ENCODE peak calls at places on chromosomes 12 and 14, in eight cellular contexts. C is GM04504; H is CD8-positive, alpha-beta T cell; R is stimulated activated CD4-positive, alpha-beta T cell treated with anti-CD3 and anti-CD28 coated beads, TNF-alpha, amount 100 ng/mL, for 24 hours; L is tibial nerve; G is fibroblast of mammary gland; V is sciatic nerve; K is caudate nucleus. Z is an unnamed sample.

GRCh38 chr14:102146423-102146822 is 6.7 kb downstream of the WDR20 start:
- DNase-seq in K (no peak), H (no peak), G (no peak), L (no peak), V (no peak), R (no peak), C (no peak), Z (no peak)

GRCh38 chr14:100032749-100033148 is 32.5 kb upstream of the EVL start:
- DNase-seq in R (no peak), H (no peak), K (no peak), V (no peak), C (no peak), G (no peak), L (no peak), Z (no peak)

GRCh38 chr12:12983420-12984035 is 16.5 kb downstream of the HEBP1 start:
- DNase-seq in G (peak; percentile 74), L (no peak), H (no peak), C (no peak), K (peak; percentile 23), R (no peak), V (no peak), Z (no peak)

GRCh38 chr14:78316058-78316457 is 145.9 kb downstream of the NRXN3 start:
- DNase-seq in G (no peak), V (no peak), K (no peak), C (no peak), H (no peak), L (no peak), R (no peak), Z (no peak)

GRCh38 chr12:49823951-49824350 is 4.3 kb downstream of the NCKAP5L start:
- DNase-seq in R (no peak), C (no peak), K (no peak), H (no peak), L (no peak), G (no peak), V (no peak), Z (no peak)

GRCh38 chr12:112419269-112420133 is 754 bp downstream of the PTPN11 start:
- DNase-seq in K (peak; percentile 25), V (peak; percentile 72), G (peak; percentile 78), R (no peak), H (peak; percentile 21), C (peak; percentile 65), L (peak; percentile 58), Z (peak; percentile 43)

GRCh38 chr14:74919421-74920165 is 3.5 kb downstream of the RPS6KL1 start:
- DNase-seq in R (no peak), H (no peak), V (no peak), K (no peak), G (peak; percentile 52), C (no peak), L (no peak), Z (no peak)

GRCh38 chr14:98323850-98324249 is 948.1 kb downstream of the BCL11B start:
- DNase-seq in C (no peak), K (no peak), R (no peak), H (no peak), G (no peak), L (no peak), V (no peak), Z (no peak)

GRCh38 chr14:104423715-104424405 is 155.7 kb upstream of the C14orf180 start:
- DNase-seq in V (peak; percentile 45), R (no peak), C (no peak), H (no peak), G (no peak), K (no peak), L (no peak), Z (no peak)

GRCh38 chr12:39127401-39127800 is 222.0 kb upstream of the CPNE8 start:
- DNase-seq in C (peak; percentile 5), H (no peak), G (peak; percentile 75), R (no peak), K (no peak), L (no peak), V (no peak), Z (no peak)

GRCh38 chr14:76644875-76645518 is 116.3 kb upstream of the VASH1 start:
- DNase-seq in K (no peak), H (no peak), V (no peak), C (no peak), R (no peak), L (no peak), G (peak; percentile 14), Z (no peak)

GRCh38 chr12:4269279-4269991 is 4.1 kb upstream of the CCND2 start:
- DNase-seq in G (peak; percentile 50), V (peak; percentile 95), C (no peak), K (peak; percentile 51), L (peak; percentile 70), R (peak; percentile 92), H (peak; percentile 87), Z (peak; percentile 64)

GRCh38 chr12:8077207-8077606 is 4.9 kb upstream of the NECAP1 start:
- DNase-seq in K (no peak), L (no peak), H (no peak), V (no peak), G (peak; percentile 69), C (no peak), R (no peak), Z (no peak)

GRCh38 chr14:104664107-104664506 is 25.3 kb upstream of the INF2 start:
- DNase-seq in K (no peak), C (no peak), L (no peak), G (no peak), H (no peak), R (no peak), V (no peak), Z (no peak)

GRCh38 chr12:42372154-42372791 is 46.3 kb downstream of the PPHLN1 start:
- DNase-seq in R (no peak), K (no peak), H (no peak), V (no peak), G (peak; percentile 57), C (peak; percentile 12), L (no peak), Z (no peak)

GRCh38 chr14:69685716-69686115 is 74.3 kb downstream of the SUSD6 start:
- DNase-seq in V (peak; percentile 76), R (no peak), H (no peak), L (peak; percentile 48), C (no peak), K (peak; percentile 24), G (peak; percentile 72), Z (no peak)

GRCh38 chr12:113227169-113227568 is 5.9 kb downstream of the TPCN1 start:
- DNase-seq in K (no peak), V (no peak), G (no peak), R (no peak), H (no peak), L (no peak), C (no peak), Z (no peak)

GRCh38 chr12:47302111-47302597 is 222.4 kb upstream of the AMIGO2 start:
- DNase-seq in H (no peak), K (no peak), L (no peak), G (no peak), V (no peak), R (no peak), C (no peak), Z (no peak)

GRCh38 chr12:132554857-132555630 is 55.3 kb downstream of the LRCOL1 start:
- DNase-seq in L (no peak), R (no peak), C (no peak), H (no peak), G (peak; percentile 20), K (no peak), V (no peak), Z (no peak)

GRCh38 chr14:68404652-68405183 is 388.1 kb downstream of the ZFP36L1 start:
- DNase-seq in C (no peak), L (no peak), V (no peak), R (no peak), K (no peak), G (no peak), H (no peak), Z (no peak)

GRCh38 chr12:131753041-131753440 is 42.2 kb downstream of the SFSWAP start:
- DNase-seq in C (no peak), R (no peak), G (no peak), K (no peak), H (no peak), L (no peak), V (no peak), Z (no peak)

GRCh38 chr12:121534495-121535148 is 46.2 kb downstream of the KDM2B start:
- DNase-seq in H (peak; percentile 43), R (peak; percentile 30), G (no peak), K (no peak), V (no peak), C (no peak), L (no peak), Z (no peak)

GRCh38 chr14:52080171-52080800 is 11.4 kb upstream of the NID2 start:
- DNase-seq in V (no peak), H (no peak), C (no peak), R (no peak), L (no peak), G (peak; percentile 72), K (no peak), Z (no peak)

GRCh38 chr14:75044322-75044721 is 6.9 kb downstream of the MLH3 start:
- DNase-seq in C (no peak), K (no peak), G (peak; percentile 70), H (no peak), R (no peak), L (no peak), V (no peak), Z (no peak)

GRCh38 chr12:77728018-77728417 is 102.7 kb upstream of the NAV3 start:
- DNase-seq in C (no peak), V (no peak), K (no peak), R (no peak), G (no peak), L (no peak), H (no peak), Z (no peak)

Z was measured in thoracic aorta.